ENCODE peak calls at places on chromosomes 2 and 18, in nine cellular contexts. E is mesendoderm, J is HepG2, Y is BJ, X is GM23248, M is lung, I is heart left ventricle, A is pancreas, W is mammary epithelial cell. P is an unnamed sample.

GRCh38 chr2:241797441-241798080 is 11.4 kb upstream of the NEU4 start:
- DNase-seq in E (no peak), J (no peak), Y (no peak), X (no peak), M (peak; percentile 23), I (no peak), A (peak; percentile 50), W (no peak), P (no peak)

GRCh38 chr2:179861027-179861776 is at the start of gene ZNF385B:
- DNase-seq in E (peak; percentile 62), J (no peak), Y (no peak), X (peak; percentile 54), M (no peak), I (no peak), A (peak; percentile 68), W (peak; percentile 9), P (no peak)

GRCh38 chr2:71560286-71561011 is 107.1 kb downstream of the DYSF start:
- DNase-seq in E (no peak), J (no peak), Y (no peak), X (no peak), M (no peak), I (no peak), A (no peak), W (no peak), P (no peak)

GRCh38 chr18:24138884-24139616 is at the start of gene CABYR:
- DNase-seq in E (peak; percentile 96), J (peak; percentile 9), Y (peak; percentile 59), X (peak; percentile 94), M (peak; percentile 69), I (peak; percentile 75), A (peak; percentile 76), W (peak; percentile 86), P (peak; percentile 83)

GRCh38 chr18:6624271-6624670 is 105.2 kb upstream of the ARHGAP28 start:
- DNase-seq in E (peak; percentile 55), J (no peak), Y (peak; percentile 33), X (peak; percentile 87), M (no peak), I (no peak), A (no peak), W (peak; percentile 53), P (no peak)

GRCh38 chr2:84302513-84303412 is 156.3 kb downstream of the SUCLG1 start:
- DNase-seq in E (peak; percentile 84), J (peak; percentile 83), Y (no peak), X (peak; percentile 54), M (peak; percentile 34), I (no peak), A (no peak), W (peak; percentile 46), P (peak; percentile 66)

GRCh38 chr2:219560037-219560892 is 11.1 kb downstream of the OBSL1 start:
- DNase-seq in E (peak; percentile 72), J (no peak), Y (no peak), X (peak; percentile 24), M (no peak), I (no peak), A (no peak), W (no peak), P (no peak)

GRCh38 chr2:27431395-27431794 is 3.0 kb downstream of the NRBP1 start:
- DNase-seq in E (peak; percentile 79), J (peak; percentile 40), Y (no peak), X (peak; percentile 80), M (no peak), I (no peak), A (no peak), W (peak; percentile 65), P (no peak)

GRCh38 chr18:8696749-8697211 is 8.6 kb upstream of the MTCL1 start:
- DNase-seq in E (peak; percentile 51), J (peak; percentile 24), Y (no peak), X (peak; percentile 76), M (peak; percentile 78), I (peak; percentile 74), A (peak; percentile 96), W (peak; percentile 48), P (no peak)

GRCh38 chr18:46222710-46223360 is 118.7 kb downstream of the HAUS1 start:
- DNase-seq in E (no peak), J (no peak), Y (no peak), X (no peak), M (no peak), I (no peak), A (no peak), W (no peak), P (no peak)

GRCh38 chr2:217263796-217264195 is 403.9 kb upstream of the TNP1 start:
- DNase-seq in E (no peak), J (no peak), Y (no peak), X (no peak), M (no peak), I (no peak), A (no peak), W (no peak), P (no peak)

GRCh38 chr2:227155395-227155794 is 8.6 kb downstream of the COL4A4 start:
- DNase-seq in E (no peak), J (no peak), Y (no peak), X (peak; percentile 6), M (no peak), I (no peak), A (no peak), W (no peak), P (no peak)

GRCh38 chr18:10995576-10995975 is 153.8 kb downstream of the PIEZO2 start:
- DNase-seq in E (no peak), J (no peak), Y (no peak), X (no peak), M (no peak), I (no peak), A (no peak), W (no peak), P (no peak)

GRCh38 chr2:233988581-233988980 is 61.9 kb upstream of the SPP2 start:
- DNase-seq in E (no peak), J (no peak), Y (no peak), X (no peak), M (no peak), I (no peak), A (no peak), W (no peak), P (no peak)

GRCh38 chr2:221380049-221380448 is 192.1 kb downstream of the EPHA4 start:
- DNase-seq in E (peak; percentile 22), J (no peak), Y (no peak), X (no peak), M (no peak), I (no peak), A (no peak), W (no peak), P (no peak)

GRCh38 chr2:190488516-190489220 is 45.9 kb downstream of the NEMP2 start:
- DNase-seq in E (no peak), J (no peak), Y (no peak), X (no peak), M (no peak), I (no peak), A (no peak), W (no peak), P (no peak)

GRCh38 chr2:207505728-207506127 is 24.0 kb upstream of the CREB1 start:
- DNase-seq in E (peak; percentile 55), J (no peak), Y (peak; percentile 62), X (peak; percentile 90), M (no peak), I (no peak), A (no peak), W (peak; percentile 94), P (no peak)

GRCh38 chr18:72762505-72763122 is 105.2 kb downstream of the NETO1 start:
- DNase-seq in E (peak; percentile 67), J (peak; percentile 62), Y (no peak), X (peak; percentile 65), M (no peak), I (no peak), A (no peak), W (peak; percentile 61), P (peak; percentile 32)

GRCh38 chr2:85183481-85183880 is 50.3 kb downstream of the TCF7L1 start:
- DNase-seq in E (no peak), J (no peak), Y (peak; percentile 31), X (peak; percentile 81), M (no peak), I (no peak), A (no peak), W (peak; percentile 35), P (no peak)

DNA sequence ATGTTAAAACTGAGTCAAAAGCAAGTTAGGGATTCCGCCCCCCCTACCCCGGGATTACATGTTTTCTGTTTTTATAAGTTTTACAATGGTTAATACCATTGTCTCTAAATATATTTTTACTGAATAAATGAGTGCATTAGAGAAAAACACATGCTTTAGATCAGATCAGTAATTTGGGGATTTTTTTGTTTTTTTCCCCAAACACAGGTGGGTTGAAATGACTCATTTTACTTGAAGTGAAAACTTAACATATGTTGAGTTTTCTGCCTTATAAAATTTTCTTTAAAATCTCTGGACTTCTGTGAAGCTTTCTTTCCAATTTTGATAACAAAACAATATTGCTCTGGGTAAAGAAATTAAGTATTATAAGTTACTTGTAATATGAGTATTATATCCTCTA is 114.4 kb downstream of the AGPS start:
- DNase-seq in E (no peak), J (no peak), Y (no peak), X (no peak), M (no peak), I (no peak), A (no peak), W (no peak), P (no peak)
- H3K36me3 ChIP-seq in E (no peaks in the 10 kb centered on the region), J (peaks cover 69% of the 10 kb centered on the region), Y (peaks cover 1% of the 10 kb centered on the region), X (peaks cover 17% of the 10 kb centered on the region), M (no peaks in the 10 kb centered on the region), I (peaks cover 36% of the 10 kb centered on the region), A (no peaks in the 10 kb centered on the region), W (peaks cover 10% of the 10 kb centered on the region), P (peaks cover 28% of the 10 kb centered on the region)

GRCh38 chr2:171441470-171441869 is 7.4 kb downstream of the DCAF17 start:
- DNase-seq in E (no peak), J (no peak), Y (no peak), X (no peak), M (no peak), I (no peak), A (no peak), W (no peak), P (no peak)
- H3K36me3 ChIP-seq in E (no peaks in the 10 kb centered on the region), J (peaks cover 79% of the 10 kb centered on the region), Y (no peaks in the 10 kb centered on the region), X (peaks cover 48% of the 10 kb centered on the region), M (peaks cover 9% of the 10 kb centered on the region), I (peaks cover 84% of the 10 kb centered on the region), A (no peaks in the 10 kb centered on the region), W (peaks cover 35% of the 10 kb centered on the region), P (peaks cover 78% of the 10 kb centered on the region)

DNA sequence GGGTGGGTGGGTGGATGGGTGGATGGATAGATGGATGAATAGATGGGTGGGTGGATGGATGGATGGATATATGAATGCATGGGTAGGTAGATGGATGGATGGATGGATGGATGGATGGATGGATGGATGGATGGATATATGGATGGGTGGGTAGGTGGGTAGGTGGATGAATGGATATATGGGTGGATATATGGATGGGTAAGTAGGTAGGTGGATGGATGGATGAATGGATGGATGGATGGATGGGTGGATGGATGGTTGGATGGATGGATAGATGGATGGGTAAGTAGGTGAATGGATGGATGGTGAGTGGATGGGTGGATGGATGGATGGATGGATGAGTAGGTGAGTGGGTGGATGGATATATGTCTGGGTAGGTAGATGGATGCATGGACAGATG is 36.1 kb downstream of the MCFD2 start:
- DNase-seq in E (no peak), J (no peak), Y (no peak), X (no peak), M (no peak), I (no peak), A (no peak), W (no peak), P (no peak)
- H3K36me3 ChIP-seq in E (no peaks in the 10 kb centered on the region), J (no peaks in the 10 kb centered on the region), Y (no peaks in the 10 kb centered on the region), X (no peaks in the 10 kb centered on the region), M (no peaks in the 10 kb centered on the region), I (no peaks in the 10 kb centered on the region), A (no peaks in the 10 kb centered on the region), W (no peaks in the 10 kb centered on the region), P (no peaks in the 10 kb centered on the region)

GRCh38 chr18:48811401-48811800 is 139.4 kb downstream of the SMAD7 start:
- DNase-seq in E (no peak), J (no peak), Y (no peak), X (no peak), M (no peak), I (no peak), A (no peak), W (no peak), P (no peak)
- H3K36me3 ChIP-seq in E (no peaks in the 10 kb centered on the region), J (peaks cover 2% of the 10 kb centered on the region), Y (no peaks in the 10 kb centered on the region), X (peaks cover 6% of the 10 kb centered on the region), M (no peaks in the 10 kb centered on the region), I (no peaks in the 10 kb centered on the region), A (no peaks in the 10 kb centered on the region), W (no peaks in the 10 kb centered on the region), P (peaks cover 5% of the 10 kb centered on the region)

P was measured in NT2/D1.